ENCODE peak calls at places on chromosomes 2 and 18, in four cellular contexts. H, P, C and E are unnamed samples.

GRCh38 chr2:33316314-33316713 is 160.1 kb upstream of the RASGRP3 start:
- DNase-seq in C (no peak), P (no peak), H (no peak), E (no peak)

GRCh38 chr2:226796012-226796839 is 3.4 kb downstream of the IRS1 start:
- DNase-seq in C (no peak), P (no peak), H (no peak), E (no peak)

GRCh38 chr2:40625849-40626248 is 174.0 kb upstream of the SLC8A1 start:
- DNase-seq in H (peak; percentile 79), P (no peak), C (no peak), E (peak; percentile 44)

GRCh38 chr2:177606636-177607035 is 214.1 kb downstream of the AGPS start:
- DNase-seq in H (peak; percentile 11), C (no peak), P (no peak), E (no peak)

GRCh38 chr18:58865714-58866113 is 1.0 kb downstream of the ZNF532 start:
- DNase-seq in H (peak; percentile 53), C (no peak), P (no peak), E (no peak)

GRCh38 chr2:132651115-132652099 is 18.6 kb downstream of the LYPD1 start:
- DNase-seq in C (no peak), P (peak; percentile 34), H (peak; percentile 50), E (peak; percentile 75)

GRCh38 chr2:219297766-219298456 is 11.3 kb downstream of the PTPRN start:
- DNase-seq in P (no peak), H (no peak), C (no peak), E (no peak)

GRCh38 chr2:74552914-74553811 is 579 bp downstream of the LOXL3 start:
- DNase-seq in P (peak; percentile 45), C (no peak), H (no peak), E (peak; percentile 20)

GRCh38 chr2:171547720-171548119 is 25.4 kb downstream of the CYBRD1 start:
- DNase-seq in H (peak; percentile 67), C (no peak), P (no peak), E (no peak)

GRCh38 chr2:233976690-233977294 is 59.6 kb downstream of the TRPM8 start:
- DNase-seq in P (no peak), C (peak; percentile 62), H (peak; percentile 76), E (peak; percentile 83)

GRCh38 chr2:237597680-237598145 is 7.2 kb upstream of the RAB17 start:
- DNase-seq in H (no peak), P (no peak), C (no peak), E (no peak)

GRCh38 chr2:233002829-233003657 is 10.0 kb downstream of the NGEF start:
- DNase-seq in C (no peak), H (no peak), P (no peak), E (no peak)

GRCh38 chr2:42696987-42697386 is 66.9 kb downstream of the OXER1 start:
- DNase-seq in H (no peak), P (no peak), C (no peak), E (no peak)

GRCh38 chr2:12289105-12289802 is 427.5 kb upstream of the TRIB2 start:
- DNase-seq in H (no peak), C (no peak), P (no peak), E (no peak)

GRCh38 chr2:200762127-200762526 is 49.6 kb upstream of the BZW1 start:
- DNase-seq in C (no peak), H (peak; percentile 27), P (no peak), E (peak; percentile 58)

GRCh38 chr2:178523596-178524134 is 43.4 kb downstream of the PLEKHA3 start:
- DNase-seq in P (no peak), C (no peak), H (no peak), E (peak; percentile 28)

GRCh38 chr2:101145406-101145805 is 5.8 kb downstream of the TBC1D8 start:
- DNase-seq in H (peak; percentile 7), P (no peak), C (peak; percentile 46), E (no peak)

GRCh38 chr2:200585730-200586643 is at the start of gene AOX1:
- DNase-seq in H (peak; percentile 47), C (no peak), P (peak; percentile 77), E (no peak)

GRCh38 chr2:234463626-234464290 is 33.1 kb downstream of the ARL4C start:
- DNase-seq in C (peak; percentile 81), H (peak; percentile 53), P (no peak), E (no peak)

GRCh38 chr2:69578201-69578555 is 65.4 kb downstream of the AAK1 start:
- DNase-seq in H (no peak), P (no peak), C (no peak), E (no peak)

GRCh38 chr2:164811826-164812225 is 29.8 kb downstream of the COBLL1 start:
- DNase-seq in C (no peak), H (no peak), P (no peak), E (no peak)

GRCh38 chr2:231984992-231985391 is 23.5 kb downstream of the DIS3L2 start:
- DNase-seq in P (no peak), C (no peak), H (no peak), E (no peak)

GRCh38 chr18:72181241-72181764 is 362.8 kb downstream of the CBLN2 start:
- DNase-seq in P (no peak), H (no peak), C (no peak), E (no peak)

GRCh38 chr2:44778221-44778654 is 163.3 kb upstream of the SIX3 start:
- DNase-seq in H (peak; percentile 12), P (peak; percentile 60), C (no peak), E (no peak)